ENCODE peak calls at places on chromosomes 7 and 10, in five cellular contexts. Y is CD8-positive, alpha-beta T cell; D is HCT116; H is DND-41; T is right atrium auricular region. S is an unnamed sample.

GRCh38 chr10:3924344-3924743 is 139.3 kb upstream of the KLF6 start:
- DNase-seq in T (no peak), H (no peak), D (no peak), Y (no peak), S (no peak)

GRCh38 chr7:80732635-80733034 is 94.2 kb downstream of the CD36 start:
- DNase-seq in T (no peak), Y (no peak), H (no peak), D (no peak), S (no peak)

GRCh38 chr10:70369498-70370018 is 12.9 kb downstream of the LRRC20 start:
- DNase-seq in H (no peak), D (no peak), Y (no peak), T (no peak), S (no peak)

GRCh38 chr10:60800918-60801317 is 22.6 kb downstream of the CDK1 start:
- DNase-seq in T (no peak), H (no peak), D (no peak), Y (no peak), S (no peak)

GRCh38 chr7:91137969-91138368 is 126.3 kb upstream of the FZD1 start:
- DNase-seq in H (no peak), T (no peak), D (no peak), Y (no peak), S (no peak)

GRCh38 chr7:158527902-158528502 is 59.6 kb downstream of the PTPRN2 start:
- DNase-seq in D (no peak), Y (no peak), H (no peak), T (no peak), S (no peak)

GRCh38 chr10:68572151-68572550 is 12.0 kb downstream of the TET1 start:
- DNase-seq in H (no peak), D (no peak), T (no peak), Y (no peak), S (no peak)

GRCh38 chr10:86663046-86663345 is 5.3 kb upstream of the LDB3 start:
- DNase-seq in T (no peak), H (no peak), D (no peak), Y (no peak), S (no peak)

GRCh38 chr7:29811597-29811996 is 5.3 kb downstream of the WIPF3 start:
- DNase-seq in Y (no peak), H (no peak), T (no peak), D (no peak), S (no peak)

GRCh38 chr7:155506854-155507337 is 39.5 kb downstream of the CNPY1 start:
- DNase-seq in T (no peak), H (no peak), D (no peak), Y (no peak), S (no peak)

GRCh38 chr7:39130740-39131538 is 153.2 kb downstream of the POU6F2 start:
- DNase-seq in D (no peak), T (no peak), H (no peak), Y (no peak), S (no peak)

GRCh38 chr10:3118621-3119020 is 51.3 kb downstream of the PFKP start:
- DNase-seq in T (no peak), Y (no peak), D (no peak), H (no peak), S (no peak)

GRCh38 chr7:112449353-112449752 is 907 bp upstream of the IFRD1 start:
- DNase-seq in T (no peak), Y (peak), H (no peak), D (peak), S (no peak)

GRCh38 chr7:73427902-73428696 is 5.5 kb upstream of the FZD9 start:
- DNase-seq in H (no peak), Y (no peak), D (no peak), T (no peak), S (no peak)

GRCh38 chr7:133196872-133197612 is 55.8 kb upstream of the EXOC4 start:
- DNase-seq in D (no peak), H (no peak), Y (no peak), T (no peak), S (no peak)

GRCh38 chr10:88080213-88080612 is 216.8 kb downstream of the PTEN start:
- DNase-seq in T (no peak), D (no peak), H (no peak), Y (no peak), S (no peak)

GRCh38 chr7:46173526-46174191 is 252.6 kb upstream of the IGFBP3 start:
- DNase-seq in H (no peak), D (no peak), Y (no peak), T (no peak), S (no peak)

GRCh38 chr7:140686921-140687320 is 9.6 kb upstream of the NDUFB2 start:
- DNase-seq in T (no peak), Y (no peak), D (no peak), H (no peak), S (no peak)

GRCh38 chr7:2999078-2999500 is 44.6 kb downstream of the CARD11 start:
- DNase-seq in H (no peak), Y (no peak), D (no peak), T (no peak), S (no peak)

GRCh38 chr10:85044-85443 is 35.9 kb upstream of the TUBB8 start:
- DNase-seq in H (no peak), T (no peak), Y (no peak), D (no peak), S (no peak)

GRCh38 chr10:103692421-103693069 is 162.8 kb downstream of the SH3PXD2A start:
- DNase-seq in H (no peak), D (no peak), T (no peak), Y (no peak), S (no peak)

GRCh38 chr7:157309990-157310668 is 26.7 kb upstream of the DNAJB6 start:
- DNase-seq in H (no peak), D (peak), T (no peak), Y (no peak), S (no peak)

GRCh38 chr7:47256016-47256415 is 325.9 kb downstream of the TNS3 start:
- DNase-seq in T (no peak), D (no peak), Y (no peak), H (no peak), S (no peak)

GRCh38 chr10:99461230-99461629 is 30.8 kb upstream of the GOT1 start:
- DNase-seq in D (no peak), H (no peak), Y (no peak), T (no peak), S (no peak)

GRCh38 chr7:13151982-13152381 is 464.5 kb downstream of the ARL4A start:
- DNase-seq in H (no peak), Y (no peak), T (no peak), D (no peak), S (no peak)

GRCh38 chr7:20784311-20785210 is 2.1 kb downstream of the SP8 start:
- DNase-seq in T (no peak), H (no peak), D (no peak), Y (no peak), S (no peak)

GRCh38 chr7:18019562-18019961 is 8.1 kb downstream of the PRPS1L1 start:
- DNase-seq in D (peak), Y (no peak), T (no peak), H (no peak), S (no peak)

GRCh38 chr10:100509241-100509640 is 10.4 kb downstream of the SEC31B start:
- DNase-seq in H (peak), Y (peak), T (no peak), D (no peak), S (no peak)

GRCh38 chr10:283140-283479 is 147.9 kb downstream of the ZMYND11 start:
- DNase-seq in H (no peak), D (no peak), Y (no peak), T (no peak), S (no peak)

GRCh38 chr7:107833619-107834230 is 30.7 kb upstream of the SLC26A3 start:
- DNase-seq in H (no peak), Y (no peak), T (no peak), D (no peak), S (no peak)

GRCh38 chr7:999921-1000593 is 17.1 kb downstream of the CYP2W1 start:
- DNase-seq in D (no peak), T (no peak), H (no peak), Y (no peak), S (no peak)
- H3K27ac ChIP-seq in D (no peak), T (no peak), H (no peak), Y (no peak), S (no peak)

GRCh38 chr7:65489260-65489767 is 115.7 kb downstream of the ZNF92 start:
- DNase-seq in T (no peak), Y (no peak), H (no peak), D (no peak), S (no peak)
- H3K27ac ChIP-seq in T (no peak), Y (no peak), H (no peak), D (no peak), S (no peak)

DNA sequence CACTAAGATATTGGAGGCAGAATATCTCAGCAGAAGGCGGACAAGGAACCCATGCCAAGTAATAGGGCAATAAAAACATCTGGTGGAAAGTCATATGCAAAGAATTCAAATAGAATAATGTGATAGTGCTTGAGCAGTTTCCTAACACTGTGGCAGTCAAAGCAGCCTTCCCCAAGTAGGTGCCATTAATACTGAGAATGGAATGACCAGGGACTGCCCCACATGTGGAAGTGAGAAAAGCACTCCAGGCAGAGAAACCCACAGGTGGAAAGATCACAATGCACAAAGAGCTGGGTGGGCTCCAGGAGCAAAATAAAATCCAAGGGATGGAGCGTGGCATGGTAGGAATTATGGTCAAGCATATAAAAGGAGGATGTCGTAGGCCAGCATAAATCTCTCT is 64.4 kb upstream of the NME8 start:
- DNase-seq in D (no peak), H (no peak), Y (no peak), T (no peak), S (no peak)
- H3K27ac ChIP-seq in D (no peak), H (no peak), Y (no peak), T (no peak), S (no peak)

GRCh38 chr10:71863203-71863602 is 12.2 kb upstream of the PSAP start:
- DNase-seq in D (no peak), H (no peak), Y (no peak), T (no peak), S (no peak)

GRCh38 chr10:71864861-71865473 is 13.9 kb upstream of the PSAP start:
- DNase-seq in Y (no peak), T (no peak), H (peak), D (no peak), S (no peak)

GRCh38 chr10:71865561-71866041 is 14.6 kb upstream of the PSAP start:
- DNase-seq in H (peak), T (no peak), D (no peak), Y (no peak), S (no peak)

GRCh38 chr10:71873582-71874182 is 22.6 kb upstream of the PSAP start:
- DNase-seq in H (no peak), Y (no peak), D (no peak), T (no peak), S (no peak)

GRCh38 chr10:71868192-71868697 is 17.2 kb upstream of the PSAP start:
- DNase-seq in D (no peak), H (peak), Y (no peak), T (peak), S (peak)
- H3K27ac ChIP-seq in D (no peak), H (peak), Y (no peak), T (no peak), S (no peak)

DNA sequence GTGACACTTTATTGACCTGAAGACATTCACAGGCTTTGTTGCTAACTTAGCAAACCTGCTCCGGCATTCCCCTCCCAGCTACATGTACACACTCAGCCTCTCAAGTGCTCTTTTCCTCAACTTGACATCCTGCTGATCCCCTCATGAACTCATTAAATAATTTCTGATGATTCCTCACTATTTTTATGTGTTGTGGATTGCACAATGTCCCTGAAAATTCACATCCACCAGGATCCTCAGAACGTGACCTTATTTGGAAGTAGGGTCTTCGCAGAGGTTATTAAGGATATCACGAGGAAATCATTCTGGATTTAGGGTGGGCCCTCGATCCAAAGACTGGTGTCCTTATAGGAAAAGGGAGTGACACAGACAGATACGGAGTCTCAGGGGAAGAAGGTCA is 27.3 kb downstream of the FIGNL1 start:
- DNase-seq in H (no peak), D (no peak), Y (no peak), T (no peak), S (no peak)
- H3K27ac ChIP-seq in H (no peak), D (no peak), Y (no peak), T (no peak), S (no peak)

GRCh38 chr10:121216295-121216694 is 365.1 kb downstream of the WDR11 start:
- DNase-seq in Y (no peak), T (no peak), D (no peak), H (no peak), S (no peak)

GRCh38 chr10:121216721-121217181 is 365.6 kb downstream of the WDR11 start:
- DNase-seq in Y (no peak), T (peak), H (no peak), D (no peak), S (peak)

GRCh38 chr10:121221991-121222390 is 370.8 kb downstream of the WDR11 start:
- DNase-seq in D (no peak), H (no peak), T (no peak), Y (no peak), S (no peak)

GRCh38 chr10:121213436-121213835 is 362.3 kb downstream of the WDR11 start:
- DNase-seq in D (no peak), Y (no peak), H (no peak), T (no peak), S (no peak)

DNA sequence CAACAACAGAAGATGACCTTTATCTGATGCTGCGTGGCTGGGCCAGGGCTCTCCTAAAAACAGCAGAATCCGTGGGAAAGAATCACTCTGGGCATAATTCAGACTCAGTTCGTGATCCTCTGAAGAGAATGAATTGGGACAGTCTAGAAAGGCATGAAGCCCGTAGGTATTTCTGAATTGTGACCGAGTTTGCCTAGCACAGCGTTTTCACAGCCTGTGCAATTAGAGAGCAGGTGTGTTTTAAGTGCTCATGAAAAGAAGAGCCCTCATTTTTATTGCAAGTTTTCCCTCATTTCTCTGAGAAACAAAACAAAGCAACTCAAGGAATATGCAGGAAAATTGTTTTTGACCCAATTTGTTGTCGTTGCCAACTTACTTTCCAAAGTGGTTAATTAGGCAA is 366.2 kb downstream of the WDR11 start:
- DNase-seq in D (no peak), T (no peak), Y (no peak), H (no peak), S (no peak)
- H3K27ac ChIP-seq in D (no peak), T (no peak), Y (no peak), H (no peak), S (peak)

DNA sequence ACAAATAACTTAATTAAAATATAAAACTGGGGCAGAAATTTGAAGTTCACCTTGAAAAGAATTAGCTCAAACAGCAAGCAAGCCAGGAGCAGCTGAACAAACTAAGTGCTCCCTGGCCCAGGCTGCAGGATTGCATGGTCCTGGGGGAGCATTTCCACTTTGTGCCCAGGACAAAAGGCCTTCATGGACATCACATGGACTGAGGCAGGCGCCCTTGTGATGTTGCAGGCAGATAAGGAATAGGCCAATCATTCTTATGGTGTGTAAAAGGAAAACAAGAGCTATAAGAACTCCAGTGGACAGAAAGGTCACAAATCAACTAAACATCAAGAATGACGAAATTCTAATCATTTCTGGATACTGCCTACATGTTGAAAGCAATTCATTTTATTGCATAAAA is 17.5 kb upstream of the TECTB start:
- DNase-seq in T (no peak), D (no peak), H (no peak), Y (no peak), S (no peak)
- H3K27ac ChIP-seq in T (no peak), D (no peak), H (no peak), Y (no peak), S (no peak)

DNA sequence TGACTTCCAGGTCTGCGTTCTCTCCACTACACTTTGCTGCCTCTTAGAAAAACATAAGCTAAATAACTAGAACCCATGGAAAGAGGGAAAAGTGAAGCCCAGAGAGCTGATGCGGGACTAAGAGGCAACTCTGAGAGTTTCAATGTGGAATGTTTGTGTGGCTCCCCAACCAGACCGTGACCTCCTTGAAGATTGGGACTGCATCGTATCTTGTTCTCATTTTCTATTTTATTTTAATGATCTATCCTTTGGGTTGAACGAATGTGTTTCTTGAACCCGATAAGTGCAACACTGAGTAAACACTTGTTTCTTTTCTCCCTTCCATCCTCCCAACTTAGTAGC is 77.4 kb downstream of the TPST1 start:
- DNase-seq in T (no peak), Y (no peak), H (no peak), D (no peak), S (no peak)
- H3K27ac ChIP-seq in T (peak), Y (no peak), H (no peak), D (no peak), S (no peak)

DNA sequence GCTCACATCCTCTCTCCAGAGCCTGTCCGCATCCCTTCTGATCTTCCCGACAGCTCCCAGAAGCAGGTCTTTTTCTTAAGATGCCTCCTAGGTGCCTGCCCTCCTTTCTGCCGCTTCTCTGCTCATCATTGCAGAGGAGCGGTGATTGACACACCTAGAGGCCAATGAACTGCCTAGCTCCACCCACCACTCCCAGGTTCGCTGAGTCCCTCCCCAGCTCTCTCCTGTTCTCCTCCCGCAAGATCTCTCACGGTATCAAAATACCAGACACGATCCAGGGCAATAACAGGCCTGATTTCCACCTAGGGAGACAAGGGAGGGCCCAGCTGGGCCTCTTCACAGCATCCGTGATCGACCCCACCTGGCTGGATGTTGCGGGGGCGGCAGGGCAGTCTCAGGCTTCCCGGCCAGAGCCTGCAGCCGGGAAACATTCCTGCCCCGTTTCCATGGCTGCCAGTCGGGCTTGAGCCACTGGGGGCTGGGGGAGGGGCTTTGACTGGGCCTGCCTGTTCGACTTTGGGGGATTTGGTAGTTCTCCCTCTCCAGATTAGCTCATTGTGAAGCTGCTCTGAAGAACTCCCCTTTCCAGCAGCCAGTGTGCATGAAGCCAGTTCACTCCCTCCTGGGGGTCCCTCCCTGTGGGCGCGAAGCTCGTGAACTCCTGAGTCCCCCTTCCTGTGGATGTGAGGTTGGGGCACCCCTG is 373.5 kb downstream of the RPS24 start:
- DNase-seq in D (peak), Y (peak), H (no peak), T (peak), S (no peak)
- H3K27ac ChIP-seq in D (no peak), Y (no peak), H (no peak), T (peak), S (no peak)

S was measured in substantia nigra.